ENCODE peak calls at places on chromosomes 12 and 14, in seven cellular contexts. V is HCT116, F is H1, L is SK-N-SH, A is HepG2, T is K562, B is GM12878. O is an unnamed sample.

GRCh38 chr14:104851896-104852663 is 13.0 kb upstream of the CEP170B start:
- DNase-seq in V (no peak), F (no peak), L (peak; percentile 17), A (no peak), T (no peak), B (no peak), O (no peak)

GRCh38 chr14:24710403-24711063 is 76.5 kb upstream of the GZMB start:
- DNase-seq in V (peak; percentile 27), F (peak; percentile 67), L (peak; percentile 45), A (peak; percentile 71), T (peak; percentile 33), B (no peak), O (peak; percentile 28)

GRCh38 chr14:63268746-63269145 is 50.0 kb downstream of the GPHB5 start:
- DNase-seq in V (no peak), F (no peak), L (no peak), A (no peak), T (no peak), B (no peak), O (no peak)

GRCh38 chr12:27972721-27973120 is at the start of gene PTHLH:
- DNase-seq in V (no peak), F (no peak), L (no peak), A (no peak), T (no peak), B (no peak), O (no peak)

GRCh38 chr14:104080557-104081492 is 4.7 kb upstream of the ASPG start:
- DNase-seq in V (no peak), F (no peak), L (no peak), A (no peak), T (no peak), B (no peak), O (no peak)

GRCh38 chr12:55720894-55721444 is 776 bp downstream of the RDH5 start:
- DNase-seq in V (peak; percentile 66), F (no peak), L (peak; percentile 73), A (peak; percentile 55), T (no peak), B (no peak), O (no peak)

GRCh38 chr12:111992464-111992863 is 20.5 kb downstream of the TMEM116 start:
- DNase-seq in V (no peak), F (no peak), L (no peak), A (no peak), T (no peak), B (no peak), O (no peak)

GRCh38 chr12:26696048-26696612 is 136.9 kb downstream of the ITPR2 start:
- DNase-seq in V (no peak), F (no peak), L (no peak), A (no peak), T (no peak), B (no peak), O (no peak)

GRCh38 chr14:75306917-75307699 is 28.5 kb downstream of the FOS start:
- DNase-seq in V (peak; percentile 26), F (no peak), L (peak; percentile 41), A (no peak), T (peak; percentile 23), B (no peak), O (no peak)

GRCh38 chr12:129119537-129119936 is 266.3 kb downstream of the GLT1D1 start:
- DNase-seq in V (no peak), F (no peak), L (no peak), A (no peak), T (no peak), B (no peak), O (peak; percentile 13)

GRCh38 chr14:98819867-98820206 is 452.2 kb downstream of the BCL11B start:
- DNase-seq in V (no peak), F (no peak), L (no peak), A (no peak), T (no peak), B (no peak), O (peak; percentile 38)

GRCh38 chr14:33271216-33271615 is 332.5 kb downstream of the NPAS3 start:
- DNase-seq in V (no peak), F (no peak), L (no peak), A (no peak), T (no peak), B (no peak), O (no peak)

GRCh38 chr12:47223848-47224213 is 144.1 kb upstream of the AMIGO2 start:
- DNase-seq in V (no peak), F (no peak), L (no peak), A (peak; percentile 64), T (no peak), B (no peak), O (no peak)

GRCh38 chr12:64691793-64692583 is 67.2 kb downstream of the GNS start:
- DNase-seq in V (no peak), F (no peak), L (no peak), A (no peak), T (no peak), B (no peak), O (no peak)

GRCh38 chr12:17763365-17763764 is 326.6 kb downstream of the RERGL start:
- DNase-seq in V (no peak), F (no peak), L (no peak), A (no peak), T (no peak), B (no peak), O (no peak)

GRCh38 chr12:117227000-117227653 is 36.9 kb upstream of the FBXO21 start:
- DNase-seq in V (no peak), F (no peak), L (no peak), A (no peak), T (no peak), B (no peak), O (no peak)

GRCh38 chr14:24408764-24409163 is 10.0 kb downstream of the NYNRIN start:
- DNase-seq in V (no peak), F (no peak), L (no peak), A (no peak), T (no peak), B (no peak), O (no peak)

GRCh38 chr14:51182166-51182565 is 57.9 kb upstream of the TMX1 start:
- DNase-seq in V (no peak), F (no peak), L (no peak), A (no peak), T (no peak), B (no peak), O (no peak)

GRCh38 chr12:11836282-11836963 is 186.9 kb downstream of the ETV6 start:
- DNase-seq in V (no peak), F (no peak), L (no peak), A (no peak), T (no peak), B (peak; percentile 99), O (no peak)

GRCh38 chr12:52568111-52568510 is 5.5 kb downstream of the KRT74 start:
- DNase-seq in V (no peak), F (no peak), L (no peak), A (no peak), T (no peak), B (no peak), O (no peak)

GRCh38 chr14:24775919-24776318 is 141.9 kb upstream of the GZMB start:
- DNase-seq in V (no peak), F (no peak), L (peak; percentile 0), A (no peak), T (peak; percentile 19), B (no peak), O (peak; percentile 13)

GRCh38 chr12:49019435-49020317 is 1.1 kb upstream of the PRKAG1 start:
- DNase-seq in V (no peak), F (peak; percentile 67), L (peak; percentile 74), A (peak; percentile 39), T (peak; percentile 67), B (no peak), O (no peak)

GRCh38 chr12:29207120-29207519 is 58.0 kb downstream of the FAR2 start:
- DNase-seq in V (no peak), F (no peak), L (no peak), A (no peak), T (no peak), B (no peak), O (no peak)

GRCh38 chr12:47741340-47741703 is 16.0 kb upstream of the ENDOU start:
- DNase-seq in V (peak; percentile 27), F (no peak), L (peak; percentile 79), A (no peak), T (no peak), B (no peak), O (no peak)

GRCh38 chr12:27226319-27226984 is 17.6 kb upstream of the STK38L start:
- DNase-seq in V (no peak), F (no peak), L (no peak), A (peak; percentile 15), T (no peak), B (no peak), O (no peak)

DNA sequence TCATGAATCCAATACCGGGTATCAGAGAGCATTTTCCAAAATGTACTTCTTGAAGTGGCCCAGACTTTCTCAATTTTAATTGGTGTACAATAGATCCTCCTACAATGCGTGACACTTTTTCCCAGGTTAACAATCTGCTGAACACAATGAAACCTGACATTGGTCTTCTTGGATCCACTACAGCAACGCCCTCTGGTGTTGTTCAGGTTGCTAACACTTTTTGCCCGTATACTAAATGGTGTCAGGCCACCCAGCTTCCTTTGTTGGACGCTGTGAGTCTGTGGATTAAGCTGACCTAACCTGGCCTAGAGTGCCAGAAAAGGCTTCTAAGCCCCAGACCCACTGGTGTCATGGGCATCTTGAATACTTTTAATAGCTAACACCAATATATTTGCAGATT is 89.2 kb downstream of the KCNK10 start:
- DNase-seq in V (peak; percentile 24), F (no peak), L (peak; percentile 25), A (peak; percentile 40), T (peak; percentile 6), B (no peak), O (peak; percentile 18)
- TF ChIP-seq YY1 in V (no peak), F (no peak), L (no peak), A (no peak), T (no peak), B (no peak), O (no peak)

GRCh38 chr14:49961270-49962222 is 68.7 kb downstream of the ARF6 start:
- DNase-seq in V (no peak), F (no peak), L (no peak), A (no peak), T (no peak), B (no peak), O (no peak)

GRCh38 chr14:49960453-49960852 is 67.6 kb downstream of the ARF6 start:
- DNase-seq in V (no peak), F (no peak), L (no peak), A (no peak), T (no peak), B (no peak), O (no peak)

GRCh38 chr14:49962616-49963015 is 69.7 kb downstream of the ARF6 start:
- DNase-seq in V (no peak), F (no peak), L (no peak), A (no peak), T (peak; percentile 36), B (no peak), O (no peak)

GRCh38 chr14:49957089-49957852 is 64.4 kb downstream of the ARF6 start:
- DNase-seq in V (no peak), F (no peak), L (no peak), A (no peak), T (no peak), B (no peak), O (no peak)

GRCh38 chr14:49959822-49960408 is 67.0 kb downstream of the ARF6 start:
- DNase-seq in V (no peak), F (no peak), L (no peak), A (no peak), T (no peak), B (peak; percentile 76), O (no peak)
- H3K4me3 ChIP-seq in V (no peak overlapping the region), F (no peak overlapping the region), L (no peak overlapping the region), A (peak overlapping the region; percentile 39), T (no peak overlapping the region), B (peak overlapping the region; percentile 41), O (no peak overlapping the region)

GRCh38 chr12:78916845-78917480 is 52.4 kb downstream of the SYT1 start:
- DNase-seq in V (peak; percentile 84), F (no peak), L (no peak), A (no peak), T (no peak), B (no peak), O (no peak)
- TF ChIP-seq YY1 in V (no peak), F (no peak), L (no peak), A (no peak), T (no peak), B (no peak), O (no peak)

GRCh38 chr14:37196604-37197420 is 925 bp upstream of the MIPOL1 start:
- DNase-seq in V (no peak), F (no peak), L (no peak), A (no peak), T (no peak), B (no peak), O (no peak)
- H3K4me3 ChIP-seq in V (peak overlapping the region; percentile 72), F (peak overlapping the region; percentile 71), L (no peak overlapping the region), A (peak overlapping the region; percentile 85), T (peak overlapping the region; percentile 50), B (no peak overlapping the region), O (peak overlapping the region; percentile 69)

O was measured in NT2/D1.